ENCODE peak calls at places on chromosomes 3 and 15, in ten cellular contexts. T, C, D, U, R, M, F, V, G and E are unnamed samples.

GRCh38 chr15:100520132-100520921 is 8.4 kb downstream of the CERS3 start:
- DNase-seq in T (no peak), D (no peak), V (no peak), F (no peak), M (no peak), U (no peak), R (no peak), C (no peak), G (no peak), E (no peak)

GRCh38 chr3:141456328-141456689 is 30.5 kb upstream of the RASA2 start:
- DNase-seq in G (no peak), T (peak), C (no peak), D (no peak), U (no peak), F (peak), V (no peak), R (no peak), M (no peak), E (no peak)

GRCh38 chr3:40518848-40519247 is 5.9 kb upstream of the ZNF621 start:
- DNase-seq in F (no peak), T (no peak), D (no peak), G (no peak), R (no peak), V (no peak), C (no peak), U (no peak), M (no peak), E (no peak)

GRCh38 chr15:95940431-95940985 is 390.0 kb upstream of the NR2F2 start:
- DNase-seq in T (no peak), F (no peak), C (no peak), M (no peak), D (no peak), R (no peak), G (no peak), U (peak), V (no peak), E (no peak)

GRCh38 chr3:114336857-114337256 is 43.0 kb downstream of the TIGIT start:
- DNase-seq in G (no peak), R (no peak), U (no peak), F (no peak), C (no peak), V (no peak), T (no peak), M (no peak), D (no peak), E (no peak)

GRCh38 chr3:147915057-147915456 is 505.9 kb downstream of the ZIC1 start:
- DNase-seq in D (no peak), V (no peak), G (no peak), T (peak), R (no peak), C (no peak), U (no peak), M (no peak), F (peak), E (no peak)

GRCh38 chr3:123883656-123884257 is 375 bp downstream of the MYLK start:
- DNase-seq in T (peak), M (no peak), D (no peak), V (no peak), R (no peak), F (no peak), G (no peak), C (peak), U (peak), E (no peak)

GRCh38 chr3:89172150-89172549 is 64.7 kb downstream of the EPHA3 start:
- DNase-seq in T (no peak), U (no peak), C (no peak), G (no peak), V (no peak), D (no peak), R (no peak), F (no peak), M (no peak), E (no peak)

GRCh38 chr3:27022096-27022761 is 347.0 kb downstream of the NEK10 start:
- DNase-seq in C (no peak), V (no peak), M (no peak), T (no peak), U (peak), G (no peak), R (no peak), D (no peak), F (no peak), E (no peak)

GRCh38 chr15:98676586-98677270 is 28.4 kb downstream of the IGF1R start:
- DNase-seq in V (no peak), M (no peak), C (no peak), F (no peak), R (no peak), T (peak), U (no peak), G (no peak), D (no peak), E (no peak)

GRCh38 chr3:122986790-122987189 is 40.8 kb downstream of the SEMA5B start:
- DNase-seq in C (no peak), T (no peak), D (no peak), F (no peak), V (no peak), M (no peak), R (no peak), U (peak), G (no peak), E (no peak)

GRCh38 chr15:92808611-92809063 is 91.5 kb upstream of the CHD2 start:
- DNase-seq in C (no peak), M (no peak), R (no peak), T (peak), G (no peak), U (peak), D (no peak), F (no peak), V (no peak), E (no peak)

GRCh38 chr3:170660139-170660538 is 74.3 kb upstream of the SLC7A14 start:
- DNase-seq in U (no peak), V (no peak), G (no peak), R (no peak), F (no peak), T (no peak), C (no peak), M (no peak), D (no peak), E (no peak)

GRCh38 chr3:22491326-22491725 is 711.8 kb upstream of the UBE2E2 start:
- DNase-seq in M (no peak), F (no peak), U (no peak), G (no peak), T (no peak), D (no peak), R (no peak), V (no peak), C (no peak), E (no peak)

GRCh38 chr15:100869151-100869999 is 10.3 kb upstream of the ALDH1A3 start:
- DNase-seq in D (no peak), C (no peak), R (peak), T (no peak), G (peak), F (no peak), V (no peak), U (peak), M (no peak), E (no peak)

GRCh38 chr15:76994971-76995945 is at the start of gene PSTPIP1:
- DNase-seq in U (no peak), G (peak), C (peak), F (no peak), T (no peak), D (peak), V (no peak), M (no peak), R (no peak), E (peak)

GRCh38 chr3:77825045-77825827 is 785.3 kb downstream of the ROBO2 start:
- DNase-seq in D (peak), R (no peak), G (no peak), M (no peak), F (peak), T (peak), U (no peak), V (peak), C (peak), E (no peak)

GRCh38 chr15:97944724-97945123 is 15.8 kb upstream of the ARRDC4 start:
- DNase-seq in D (no peak), V (no peak), T (no peak), M (no peak), R (no peak), F (no peak), C (no peak), U (peak), G (no peak), E (no peak)

DNA sequence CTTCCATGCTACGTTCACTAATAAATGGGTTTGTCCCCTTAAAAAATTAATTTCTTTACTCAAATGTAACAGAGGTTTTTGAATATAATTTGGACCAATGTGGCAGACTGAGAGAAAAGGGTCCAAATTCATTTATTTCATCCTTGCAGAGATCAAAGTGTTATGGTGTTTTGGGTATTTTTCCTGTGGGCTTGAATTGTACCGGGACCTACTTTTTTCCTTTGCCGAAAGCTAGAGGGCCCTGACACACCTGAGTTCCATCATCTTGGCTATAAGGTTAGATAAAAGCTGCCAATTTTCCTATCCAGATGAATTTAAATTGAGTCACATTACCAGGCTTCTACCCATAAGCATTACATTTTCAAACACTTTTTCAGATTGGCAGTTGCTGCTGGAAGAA is 893 bp downstream of the CCNB2 start:
- DNase-seq in G (peak), F (no peak), U (peak), R (no peak), M (no peak), C (no peak), T (no peak), V (no peak), D (peak), E (no peak)
- TF ChIP-seq CTCF in G (peak), F (no peak), U (peak), R (peak), M (no peak), C (peak), T (peak), V (no peak), D (peak), E (no peak)

DNA sequence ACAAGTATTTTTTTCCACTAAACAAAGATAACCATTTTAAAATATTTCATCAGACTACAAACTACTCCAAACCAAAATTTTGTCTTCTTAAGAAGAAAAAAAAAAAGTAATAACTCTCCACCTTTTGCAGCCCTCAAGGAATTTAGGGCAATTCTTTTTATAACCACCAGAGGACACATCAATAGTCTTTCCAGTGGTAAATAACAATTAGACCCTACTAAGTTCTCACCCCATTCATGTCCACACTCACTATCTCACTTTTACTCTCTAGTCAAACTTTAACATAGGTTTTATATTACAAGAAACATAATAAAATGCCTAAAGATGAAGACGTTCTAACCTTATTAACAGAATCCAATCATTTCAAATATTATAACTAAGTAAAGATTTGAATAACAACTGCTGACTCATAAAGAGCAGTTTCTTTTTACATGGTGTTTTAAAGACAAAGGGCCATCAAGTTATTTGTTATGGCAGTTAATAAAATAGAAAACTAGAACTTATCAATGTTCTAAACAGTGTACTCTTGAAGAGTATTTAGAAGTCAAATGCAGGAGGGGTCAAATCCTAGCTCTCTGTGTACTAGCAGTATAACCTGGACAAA is 33.0 kb downstream of the CCDC39 start:
- DNase-seq in R (peak), F (no peak), C (no peak), M (no peak), G (no peak), V (peak), U (peak), D (peak), T (no peak), E (no peak)
- TF ChIP-seq CTCF in R (peak), F (peak), C (no peak), M (peak), G (peak), V (no peak), U (peak), D (peak), T (no peak), E (no peak)

GRCh38 chr3:68861521-68861920 is 70.8 kb downstream of the TAFA4 start:
- DNase-seq in T (no peak), G (no peak), F (no peak), M (no peak), V (no peak), C (no peak), R (no peak), U (no peak), D (no peak), E (no peak)

GRCh38 chr3:68866157-68866556 is 66.2 kb downstream of the TAFA4 start:
- DNase-seq in M (no peak), V (no peak), U (peak), T (no peak), C (no peak), R (no peak), D (no peak), G (no peak), F (no peak), E (no peak)
- TF ChIP-seq CTCF in M (no peak), V (no peak), U (peak), T (no peak), C (no peak), R (no peak), D (no peak), G (no peak), F (no peak), E (no peak)

DNA sequence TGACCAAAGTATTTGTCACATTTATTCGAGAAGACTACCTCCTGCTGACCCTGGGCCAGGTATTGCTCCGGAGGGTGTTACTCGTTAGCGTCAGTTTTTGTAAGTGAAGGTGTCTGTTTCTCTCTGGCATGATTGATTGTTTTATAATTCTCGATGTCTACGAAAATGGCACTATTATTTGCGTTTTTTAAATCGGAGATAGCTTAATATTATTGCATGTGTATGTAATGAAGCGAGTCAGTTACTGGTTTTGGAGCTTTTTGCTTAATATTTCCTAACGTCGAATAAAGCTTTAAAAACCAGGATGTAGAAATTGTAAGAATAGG is 439 bp downstream of the DZIP3 start:
- DNase-seq in F (no peak), R (no peak), U (no peak), D (no peak), M (no peak), T (no peak), C (no peak), G (no peak), V (no peak), E (no peak)
- TF ChIP-seq CTCF in F (no peak), R (no peak), U (no peak), D (no peak), M (no peak), T (no peak), C (no peak), G (peak), V (no peak), E (no peak)

DNA sequence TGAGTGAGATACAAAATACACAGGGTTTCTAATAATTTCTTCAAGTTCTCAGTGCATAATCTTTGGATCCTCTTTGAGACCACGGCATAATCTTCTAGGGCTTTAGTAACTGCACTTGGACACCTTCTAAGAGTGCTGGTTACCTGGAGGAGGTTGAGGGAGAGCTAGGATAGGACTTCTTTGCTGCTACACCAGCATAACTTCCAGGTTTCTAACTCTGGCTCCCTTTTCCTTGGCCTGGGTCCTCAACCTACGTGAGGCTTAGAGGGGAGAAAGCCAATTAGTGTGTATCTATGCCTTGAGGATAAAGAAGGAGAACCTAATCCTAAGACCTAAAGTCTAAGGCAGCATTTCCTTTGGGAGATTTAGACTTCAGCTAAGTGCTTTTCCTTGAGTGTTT is 184.8 kb downstream of the LSAMP start:
- DNase-seq in G (no peak), C (no peak), R (no peak), V (no peak), F (no peak), D (no peak), T (no peak), M (no peak), U (peak), E (no peak)
- TF ChIP-seq CTCF in G (no peak), C (no peak), R (no peak), V (no peak), F (no peak), D (no peak), T (no peak), M (no peak), U (no peak), E (no peak)